ENCODE peak calls at places on chromosome 12, in five cellular contexts. H is astrocyte of the cerebellum, E is GM20000, V is cardiac muscle cell, Y is ovary. T is an unnamed sample.

GRCh38 chr12:53985358-53985899 is 483 bp downstream of the HOXC10 start:
- DNase-seq in H (no peak), E (no peak), V (no peak), Y (no peak), T (no peak)

GRCh38 chr12:49825360-49825970 is 2.7 kb downstream of the NCKAP5L start:
- DNase-seq in H (no peak), E (no peak), V (no peak), Y (no peak), T (peak)

GRCh38 chr12:52191841-52192791 is at the start of gene KRT80:
- DNase-seq in H (peak), E (no peak), V (no peak), Y (peak), T (peak)

GRCh38 chr12:15527201-15527782 is 205.0 kb downstream of the PTPRO start:
- DNase-seq in H (peak), E (no peak), V (no peak), Y (no peak), T (peak)

GRCh38 chr12:59010948-59011347 is 90.6 kb upstream of the LRIG3 start:
- DNase-seq in H (no peak), E (no peak), V (no peak), Y (no peak), T (no peak)

GRCh38 chr12:112447106-112447505 is 28.4 kb downstream of the PTPN11 start:
- DNase-seq in H (no peak), E (no peak), V (no peak), Y (no peak), T (no peak)

GRCh38 chr12:24743891-24744793 is 204.8 kb downstream of the BCAT1 start:
- DNase-seq in H (no peak), E (no peak), V (peak), Y (no peak), T (no peak)

GRCh38 chr12:104957388-104958008 is 592 bp downstream of the SLC41A2 start:
- DNase-seq in H (no peak), E (no peak), V (no peak), Y (no peak), T (no peak)

GRCh38 chr12:92063641-92064040 is 82.0 kb downstream of the BTG1 start:
- DNase-seq in H (no peak), E (no peak), V (no peak), Y (no peak), T (peak)

GRCh38 chr12:8081228-8081920 is 700 bp upstream of the NECAP1 start:
- DNase-seq in H (no peak), E (no peak), V (peak), Y (no peak), T (no peak)

GRCh38 chr12:130454296-130454695 is 116.6 kb downstream of the PIWIL1 start:
- DNase-seq in H (no peak), E (no peak), V (no peak), Y (no peak), T (no peak)

GRCh38 chr12:3311491-3312103 is 179.4 kb upstream of the PRMT8 start:
- DNase-seq in H (no peak), E (no peak), V (no peak), Y (no peak), T (no peak)

GRCh38 chr12:75913502-75914110 is 118.0 kb downstream of the PHLDA1 start:
- DNase-seq in H (no peak), E (no peak), V (peak), Y (no peak), T (no peak)

GRCh38 chr12:68587448-68587873 is 23.2 kb upstream of the RAP1B start:
- DNase-seq in H (no peak), E (peak), V (no peak), Y (no peak), T (no peak)

GRCh38 chr12:129246630-129247029 is 393.4 kb downstream of the GLT1D1 start:
- DNase-seq in H (no peak), E (no peak), V (no peak), Y (no peak), T (no peak)
- TF ChIP-seq CTCF in H (no peak), E (no peak), V (no peak), Y (no peak), T (no peak)

GRCh38 chr12:650983-651382 is 12.3 kb downstream of the NINJ2 start:
- DNase-seq in H (no peak), E (no peak), V (no peak), Y (no peak), T (peak)
- TF ChIP-seq CTCF in H (no peak), E (no peak), V (peak), Y (no peak), T (peak)

GRCh38 chr12:107990325-107990724 is 138.8 kb upstream of the WSCD2 start:
- DNase-seq in H (no peak), E (peak), V (peak), Y (no peak), T (peak)
- TF ChIP-seq CTCF in H (peak), E (no peak), V (peak), Y (no peak), T (peak)

GRCh38 chr12:2198542-2198941 is 145.8 kb downstream of the CACNA1C start:
- DNase-seq in H (no peak), E (no peak), V (no peak), Y (no peak), T (no peak)
- TF ChIP-seq CTCF in H (no peak), E (no peak), V (no peak), Y (no peak), T (no peak)

GRCh38 chr12:30988086-30988485 is 61.5 kb downstream of the TSPAN11 start:
- DNase-seq in H (no peak), E (no peak), V (no peak), Y (no peak), T (no peak)

GRCh38 chr12:30988887-30989286 is 62.3 kb downstream of the TSPAN11 start:
- DNase-seq in H (no peak), E (no peak), V (no peak), Y (no peak), T (no peak)

GRCh38 chr12:30990776-30991175 is 64.2 kb downstream of the TSPAN11 start:
- DNase-seq in H (no peak), E (no peak), V (no peak), Y (no peak), T (no peak)

GRCh38 chr12:30990316-30990715 is 63.8 kb downstream of the TSPAN11 start:
- DNase-seq in H (no peak), E (no peak), V (no peak), Y (no peak), T (no peak)

GRCh38 chr12:30989754-30990153 is 63.2 kb downstream of the TSPAN11 start:
- DNase-seq in H (no peak), E (peak), V (peak), Y (no peak), T (peak)
- TF ChIP-seq CTCF in H (peak), E (no peak), V (peak), Y (no peak), T (peak)

GRCh38 chr12:30440826-30441602 is 254.7 kb downstream of the IPO8 start:
- DNase-seq in H (no peak), E (no peak), V (peak), Y (no peak), T (peak)
- TF ChIP-seq CTCF in H (peak), E (no peak), V (peak), Y (no peak), T (peak)

T was measured in choroid plexus epithelial cell.